ENCODE peak calls at places on chromosomes 13 and 19, in seven cellular contexts. S, V, E, M, N, O and R are unnamed samples.
A peak's percentile ranks its signal among the peaks of the same experiment; 100 is the strongest.

GRCh38 chr13:110326263-110326904 is 19.3 kb downstream of the COL4A2 start:
- DNase-seq in M (no peak), S (no peak), N (no peak), E (no peak), V (no peak), O (peak; percentile 74), R (no peak)

GRCh38 chr13:70585109-70585508 is 476.9 kb upstream of the KLHL1 start:
- DNase-seq in O (no peak), S (no peak), M (no peak), E (no peak), V (no peak), N (no peak), R (no peak)

GRCh38 chr19:19606021-19606420 is 12.5 kb downstream of the PBX4 start:
- DNase-seq in N (no peak), O (no peak), E (no peak), S (no peak), V (no peak), M (no peak), R (peak; percentile 87)

GRCh38 chr13:49563513-49563912 is 21.8 kb downstream of the RCBTB1 start:
- DNase-seq in V (no peak), E (no peak), N (no peak), S (peak; percentile 63), M (peak; percentile 74), O (no peak), R (no peak)

GRCh38 chr19:17757125-17757524 is 5.8 kb downstream of the FCHO1 start:
- DNase-seq in E (peak; percentile 46), V (peak; percentile 71), O (peak; percentile 72), M (peak; percentile 17), N (no peak), S (peak; percentile 58), R (peak; percentile 73)

GRCh38 chr13:49082653-49083536 is 107.2 kb downstream of the FNDC3A start:
- DNase-seq in E (peak; percentile 81), S (peak; percentile 80), O (no peak), M (peak; percentile 85), N (no peak), V (no peak), R (peak; percentile 86)

GRCh38 chr19:5103061-5103701 is 134.3 kb downstream of the KDM4B start:
- DNase-seq in E (no peak), V (peak; percentile 61), O (peak; percentile 79), N (peak; percentile 90), S (no peak), M (peak; percentile 57), R (no peak)

GRCh38 chr13:45040626-45041025 is 51.3 kb downstream of the GPALPP1 start:
- DNase-seq in M (peak; percentile 9), V (no peak), S (no peak), E (no peak), N (no peak), O (no peak), R (peak; percentile 42)

GRCh38 chr13:112859817-112860190 is 109.2 kb upstream of the MCF2L start:
- DNase-seq in M (peak; percentile 6), V (no peak), S (peak; percentile 22), N (peak; percentile 55), E (no peak), O (peak; percentile 27), R (peak; percentile 7)

GRCh38 chr19:38049105-38049649 is 142.2 kb downstream of the SIPA1L3 start:
- DNase-seq in V (no peak), E (peak; percentile 57), O (no peak), M (peak; percentile 57), S (peak; percentile 68), N (no peak), R (no peak)

GRCh38 chr13:34425307-34425949 is 516.6 kb upstream of the NBEA start:
- DNase-seq in N (no peak), M (no peak), V (no peak), O (no peak), E (no peak), S (no peak), R (no peak)

GRCh38 chr13:79837741-79838450 is 356.9 kb downstream of the NDFIP2 start:
- DNase-seq in O (no peak), V (no peak), N (no peak), S (peak; percentile 30), M (peak; percentile 58), E (peak; percentile 74), R (no peak)

GRCh38 chr13:94415484-94415883 is 64.0 kb downstream of the DCT start:
- DNase-seq in V (no peak), O (no peak), N (no peak), S (no peak), M (no peak), E (no peak), R (no peak)

GRCh38 chr13:43816401-43816889 is 29.7 kb upstream of the ENOX1 start:
- DNase-seq in S (no peak), N (no peak), V (no peak), E (no peak), O (no peak), M (no peak), R (no peak)

GRCh38 chr19:738509-739128 is 12.3 kb upstream of the MISP start:
- DNase-seq in V (no peak), M (no peak), O (no peak), N (no peak), S (no peak), E (no peak), R (no peak)

GRCh38 chr19:46756544-46756888 is 10.3 kb upstream of the STRN4 start:
- DNase-seq in E (no peak), M (no peak), N (no peak), S (no peak), O (no peak), V (no peak), R (no peak)

DNA sequence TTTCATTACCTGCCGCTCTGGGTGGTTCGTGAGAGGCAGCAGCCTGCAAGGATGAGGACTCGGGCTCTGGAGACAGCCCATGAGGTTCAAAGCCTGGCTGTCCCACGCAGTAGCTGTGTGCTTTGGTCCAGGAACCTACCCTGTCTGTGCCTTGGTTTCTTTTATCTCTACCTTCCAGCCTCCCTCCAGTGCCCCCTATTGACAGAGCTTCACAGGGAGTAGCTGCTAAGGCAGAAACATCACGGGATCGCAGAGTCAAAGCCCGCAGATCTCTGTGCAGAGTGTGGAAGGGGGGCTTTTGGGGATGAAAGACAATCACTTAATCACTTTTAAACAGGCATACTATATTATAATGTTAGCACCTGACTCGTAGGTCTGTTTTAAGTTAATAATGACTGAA is 16.2 kb downstream of the ZNF71 start:
- DNase-seq in V (no peak), S (no peak), O (no peak), E (no peak), N (no peak), M (no peak), R (no peak)
- TF ChIP-seq CTCF in V (no peak), S (no peak), O (no peak), E (no peak), N (no peak), M (no peak), R (no peak)

DNA sequence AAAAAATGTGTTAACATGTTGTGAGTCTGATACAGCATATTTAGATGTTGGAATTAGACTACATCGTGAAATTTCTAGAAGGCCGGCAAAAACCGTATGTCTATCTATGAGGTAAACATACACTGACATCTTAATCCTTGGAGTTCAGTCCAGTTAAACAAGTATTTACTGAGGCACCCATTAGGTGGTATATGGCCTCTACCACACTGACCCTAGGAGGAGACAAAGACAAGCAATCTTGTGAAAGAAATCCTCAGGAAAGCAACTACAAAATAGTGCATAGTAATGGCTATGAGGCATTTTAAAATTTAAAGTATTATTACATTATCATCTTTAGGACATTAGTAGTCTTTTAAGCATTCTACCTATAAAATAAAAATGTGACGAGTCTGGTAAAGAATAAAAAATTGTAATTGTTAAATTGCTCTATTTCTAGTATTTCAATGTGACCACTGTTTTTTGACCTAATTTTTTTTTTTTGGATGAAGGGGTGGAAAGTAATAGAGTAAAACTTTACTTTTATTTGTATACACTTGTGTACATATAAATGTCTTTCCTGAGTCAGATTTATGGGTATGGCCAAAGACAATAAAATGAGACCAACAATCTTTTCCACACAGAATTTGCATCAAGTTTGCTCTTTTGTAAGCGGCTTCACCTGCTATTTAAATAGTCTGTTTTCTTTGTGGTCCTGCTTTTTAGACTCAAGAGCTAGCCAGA is 50.5 kb downstream of the KATNAL1 start:
- DNase-seq in N (no peak), E (no peak), S (peak; percentile 58), O (no peak), M (peak; percentile 43), V (no peak), R (no peak)
- TF ChIP-seq CTCF in N (no peak), E (no peak), S (peak; percentile 40), O (no peak), M (peak; percentile 43), V (no peak), R (no peak)

DNA sequence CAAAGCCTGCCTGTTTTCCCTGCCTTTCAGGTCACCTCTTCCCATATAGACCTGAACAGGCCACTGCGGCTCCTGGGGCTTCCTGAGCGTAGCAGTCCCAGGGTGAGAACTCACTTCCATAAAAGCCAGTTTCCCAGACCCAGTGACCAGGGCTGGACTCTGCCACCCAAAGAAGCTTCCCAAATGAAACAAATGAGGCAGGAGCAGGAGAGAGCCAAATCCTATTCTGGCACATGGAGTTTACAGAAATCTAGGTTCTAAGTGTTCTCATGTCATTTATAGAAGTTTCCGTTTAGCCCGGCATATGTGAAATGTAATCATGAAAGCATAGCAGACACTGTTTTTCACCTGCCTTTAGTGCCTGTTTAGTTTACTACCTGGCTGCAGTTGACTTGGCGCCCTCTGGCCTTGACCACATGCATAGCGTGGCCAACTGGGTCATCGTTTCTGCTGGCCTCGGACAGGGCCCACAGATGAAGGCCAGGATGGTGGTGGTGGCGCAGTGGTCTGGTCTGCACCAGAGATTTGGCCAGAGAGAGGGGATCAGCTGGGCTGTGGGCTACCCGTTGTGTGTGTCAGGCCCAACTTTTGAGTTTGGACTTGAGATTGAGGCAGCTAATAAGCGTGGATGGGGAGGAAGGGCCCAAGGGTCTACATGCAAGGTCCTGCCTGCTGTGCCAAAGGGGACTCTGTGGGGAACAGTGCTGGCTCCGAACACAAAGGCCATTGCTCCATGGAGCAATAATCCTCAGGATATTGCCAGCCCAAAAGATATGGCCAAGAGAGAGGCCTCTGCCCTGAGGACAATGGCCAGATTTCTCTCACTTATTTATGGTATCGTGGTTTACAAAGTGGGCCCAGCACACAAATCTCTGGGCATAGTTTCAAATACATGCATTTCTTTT is 43.3 kb downstream of the NFIX start:
- DNase-seq in V (no peak), E (no peak), N (no peak), S (no peak), O (no peak), M (no peak), R (no peak)
- TF ChIP-seq CTCF in V (no peak), E (peak; percentile 33), N (peak; percentile 21), S (no peak), O (no peak), M (no peak), R (no peak)

GRCh38 chr13:41847216-41847615 is 113.7 kb downstream of the VWA8 start:
- DNase-seq in O (no peak), M (no peak), N (no peak), V (no peak), S (peak; percentile 19), E (no peak), R (no peak)

DNA sequence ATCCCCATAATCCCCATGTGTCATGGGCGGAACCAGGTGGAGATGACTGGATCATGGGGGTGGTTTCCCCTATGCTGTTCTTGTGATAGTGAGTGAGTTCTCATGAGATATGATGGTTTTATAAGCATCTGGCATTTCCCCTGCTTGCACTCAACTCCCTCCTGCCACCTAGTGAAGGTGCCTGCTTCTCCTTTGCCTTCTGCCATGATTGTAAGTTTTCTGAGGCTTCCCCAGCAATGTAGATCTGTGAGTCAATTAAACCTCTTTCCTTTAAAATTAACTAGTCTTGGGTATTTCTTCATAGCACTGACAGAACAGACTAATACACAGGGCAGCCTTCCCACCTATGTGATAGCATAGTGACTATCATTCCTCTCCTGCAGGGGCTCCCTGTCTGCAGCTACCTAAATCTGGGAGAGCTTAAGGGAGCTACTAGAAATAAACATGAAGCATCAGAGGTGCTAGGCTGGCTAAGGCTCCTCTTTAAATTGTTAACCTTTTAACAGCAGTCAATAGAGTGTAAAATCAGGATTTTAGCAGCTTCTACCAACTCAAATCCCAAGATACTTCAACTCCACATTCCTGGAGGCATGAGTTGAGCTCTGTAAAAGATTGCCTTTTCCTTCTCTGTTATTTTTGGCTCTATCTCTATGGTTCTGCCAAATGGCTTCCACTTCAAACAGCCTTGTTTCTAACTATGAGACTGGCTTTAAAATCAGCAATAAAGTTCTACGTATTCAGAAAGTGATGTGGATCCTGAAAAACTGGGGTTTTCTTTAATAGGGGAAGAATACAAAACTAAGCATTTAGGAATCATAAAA is 112.3 kb downstream of the VWA8 start:
- DNase-seq in S (no peak), E (no peak), V (no peak), O (no peak), M (peak; percentile 36), N (no peak), R (no peak)
- TF ChIP-seq CTCF in S (peak; percentile 21), E (peak; percentile 53), V (peak; percentile 41), O (peak; percentile 34), M (no peak), N (no peak), R (no peak)